ENCODE peak calls at places on chromosomes 7 and 10, in seven cellular contexts. One of them, this sample, is unnamed.

GRCh38 chr7:80981405-80981804 is 62.6 kb upstream of the SEMA3C start:
- DNase-seq in cardiac fibroblast: no peak
- DNase-seq in foreskin fibroblast: no peak
- DNase-seq in epithelial cell of prostate: no peak
- DNase-seq in fibroblast of the aortic adventitia: no peak
- DNase-seq in T-cell: no peak
- DNase-seq in non-pigmented ciliary epithelial cell: no peak
- DNase-seq in this sample: no peak

GRCh38 chr10:93386496-93387369 is 95.4 kb downstream of the MYOF start:
- DNase-seq in cardiac fibroblast: peak; percentile 58
- DNase-seq in foreskin fibroblast: peak; percentile 77
- DNase-seq in epithelial cell of prostate: no peak
- DNase-seq in fibroblast of the aortic adventitia: peak; percentile 47
- DNase-seq in T-cell: no peak
- DNase-seq in non-pigmented ciliary epithelial cell: no peak
- DNase-seq in this sample: peak; percentile 47

GRCh38 chr10:119309423-119309770 is 102.0 kb downstream of the GRK5 start:
- DNase-seq in cardiac fibroblast: no peak
- DNase-seq in foreskin fibroblast: no peak
- DNase-seq in epithelial cell of prostate: no peak
- DNase-seq in fibroblast of the aortic adventitia: no peak
- DNase-seq in T-cell: no peak
- DNase-seq in non-pigmented ciliary epithelial cell: no peak
- DNase-seq in this sample: no peak

GRCh38 chr7:37128644-37129043 is 320.0 kb downstream of the ELMO1 start:
- DNase-seq in cardiac fibroblast: no peak
- DNase-seq in foreskin fibroblast: no peak
- DNase-seq in epithelial cell of prostate: no peak
- DNase-seq in fibroblast of the aortic adventitia: no peak
- DNase-seq in T-cell: no peak
- DNase-seq in non-pigmented ciliary epithelial cell: no peak
- DNase-seq in this sample: no peak

GRCh38 chr10:71627956-71628355 is 91.6 kb downstream of the C10orf105 start:
- DNase-seq in cardiac fibroblast: no peak
- DNase-seq in foreskin fibroblast: no peak
- DNase-seq in epithelial cell of prostate: no peak
- DNase-seq in fibroblast of the aortic adventitia: no peak
- DNase-seq in T-cell: no peak
- DNase-seq in non-pigmented ciliary epithelial cell: no peak
- DNase-seq in this sample: no peak

GRCh38 chr7:117323585-117323876 is 673 bp upstream of the WNT2 start:
- DNase-seq in cardiac fibroblast: peak; percentile 60
- DNase-seq in foreskin fibroblast: no peak
- DNase-seq in epithelial cell of prostate: no peak
- DNase-seq in fibroblast of the aortic adventitia: no peak
- DNase-seq in T-cell: no peak
- DNase-seq in non-pigmented ciliary epithelial cell: no peak
- DNase-seq in this sample: no peak

GRCh38 chr7:44259547-44260457 is 59.0 kb downstream of the YKT6 start:
- DNase-seq in cardiac fibroblast: peak; percentile 98
- DNase-seq in foreskin fibroblast: peak; percentile 98
- DNase-seq in epithelial cell of prostate: peak; percentile 6
- DNase-seq in fibroblast of the aortic adventitia: peak; percentile 99
- DNase-seq in T-cell: no peak
- DNase-seq in non-pigmented ciliary epithelial cell: peak; percentile 85
- DNase-seq in this sample: peak; percentile 96

GRCh38 chr10:129192344-129193128 is 274.5 kb upstream of the MGMT start:
- DNase-seq in cardiac fibroblast: no peak
- DNase-seq in foreskin fibroblast: peak; percentile 7
- DNase-seq in epithelial cell of prostate: no peak
- DNase-seq in fibroblast of the aortic adventitia: peak; percentile 30
- DNase-seq in T-cell: no peak
- DNase-seq in non-pigmented ciliary epithelial cell: no peak
- DNase-seq in this sample: no peak

GRCh38 chr10:16828731-16829175 is 11.5 kb upstream of the RSU1 start:
- DNase-seq in cardiac fibroblast: peak; percentile 87
- DNase-seq in foreskin fibroblast: peak; percentile 86
- DNase-seq in epithelial cell of prostate: no peak
- DNase-seq in fibroblast of the aortic adventitia: peak; percentile 74
- DNase-seq in T-cell: no peak
- DNase-seq in non-pigmented ciliary epithelial cell: peak; percentile 67
- DNase-seq in this sample: peak; percentile 73

GRCh38 chr10:122181901-122182799 is 88.9 kb upstream of the BTBD16 start:
- DNase-seq in cardiac fibroblast: no peak
- DNase-seq in foreskin fibroblast: peak; percentile 62
- DNase-seq in epithelial cell of prostate: no peak
- DNase-seq in fibroblast of the aortic adventitia: peak; percentile 69
- DNase-seq in T-cell: no peak
- DNase-seq in non-pigmented ciliary epithelial cell: no peak
- DNase-seq in this sample: peak; percentile 40

GRCh38 chr10:113131611-113132330 is 181.7 kb downstream of the TCF7L2 start:
- DNase-seq in cardiac fibroblast: peak; percentile 95
- DNase-seq in foreskin fibroblast: peak; percentile 88
- DNase-seq in epithelial cell of prostate: no peak
- DNase-seq in fibroblast of the aortic adventitia: peak; percentile 98
- DNase-seq in T-cell: no peak
- DNase-seq in non-pigmented ciliary epithelial cell: peak; percentile 49
- DNase-seq in this sample: peak; percentile 90

GRCh38 chr7:20831451-20831850 is 44.8 kb upstream of the SP8 start:
- DNase-seq in cardiac fibroblast: no peak
- DNase-seq in foreskin fibroblast: no peak
- DNase-seq in epithelial cell of prostate: no peak
- DNase-seq in fibroblast of the aortic adventitia: no peak
- DNase-seq in T-cell: no peak
- DNase-seq in non-pigmented ciliary epithelial cell: no peak
- DNase-seq in this sample: no peak

GRCh38 chr10:49550563-49550962 is 11.6 kb upstream of the ERCC6 start:
- DNase-seq in cardiac fibroblast: peak; percentile 86
- DNase-seq in foreskin fibroblast: peak; percentile 92
- DNase-seq in epithelial cell of prostate: peak; percentile 86
- DNase-seq in fibroblast of the aortic adventitia: peak; percentile 78
- DNase-seq in T-cell: no peak
- DNase-seq in non-pigmented ciliary epithelial cell: peak; percentile 87
- DNase-seq in this sample: peak; percentile 91

GRCh38 chr7:67817481-67817880 is 820.8 kb downstream of the TYW1 start:
- DNase-seq in cardiac fibroblast: no peak
- DNase-seq in foreskin fibroblast: no peak
- DNase-seq in epithelial cell of prostate: no peak
- DNase-seq in fibroblast of the aortic adventitia: no peak
- DNase-seq in T-cell: no peak
- DNase-seq in non-pigmented ciliary epithelial cell: no peak
- DNase-seq in this sample: no peak

GRCh38 chr7:157464971-157465481 is 128.2 kb downstream of the DNAJB6 start:
- DNase-seq in cardiac fibroblast: no peak
- DNase-seq in foreskin fibroblast: no peak
- DNase-seq in epithelial cell of prostate: no peak
- DNase-seq in fibroblast of the aortic adventitia: no peak
- DNase-seq in T-cell: no peak
- DNase-seq in non-pigmented ciliary epithelial cell: no peak
- DNase-seq in this sample: no peak

GRCh38 chr7:128304212-128304611 is 39.5 kb downstream of the RBM28 start:
- DNase-seq in cardiac fibroblast: no peak
- DNase-seq in foreskin fibroblast: peak; percentile 14
- DNase-seq in epithelial cell of prostate: peak; percentile 6
- DNase-seq in fibroblast of the aortic adventitia: no peak
- DNase-seq in T-cell: no peak
- DNase-seq in non-pigmented ciliary epithelial cell: no peak
- DNase-seq in this sample: no peak

GRCh38 chr10:89301721-89302445 is at the start of gene IFIT2:
- DNase-seq in cardiac fibroblast: peak; percentile 83
- DNase-seq in foreskin fibroblast: peak; percentile 78
- DNase-seq in epithelial cell of prostate: no peak
- DNase-seq in fibroblast of the aortic adventitia: peak; percentile 75
- DNase-seq in T-cell: peak; percentile 9
- DNase-seq in non-pigmented ciliary epithelial cell: no peak
- DNase-seq in this sample: peak; percentile 82

GRCh38 chr7:157442993-157443831 is 106.4 kb downstream of the DNAJB6 start:
- DNase-seq in cardiac fibroblast: no peak
- DNase-seq in foreskin fibroblast: no peak
- DNase-seq in epithelial cell of prostate: no peak
- DNase-seq in fibroblast of the aortic adventitia: no peak
- DNase-seq in T-cell: no peak
- DNase-seq in non-pigmented ciliary epithelial cell: no peak
- DNase-seq in this sample: no peak

GRCh38 chr10:72162978-72163377 is 52.8 kb upstream of the ANAPC16 start:
- DNase-seq in cardiac fibroblast: peak; percentile 78
- DNase-seq in foreskin fibroblast: peak; percentile 75
- DNase-seq in epithelial cell of prostate: peak; percentile 70
- DNase-seq in fibroblast of the aortic adventitia: peak; percentile 86
- DNase-seq in T-cell: no peak
- DNase-seq in non-pigmented ciliary epithelial cell: peak; percentile 28
- DNase-seq in this sample: peak; percentile 92

GRCh38 chr10:2119316-2119715 is 382.0 kb upstream of the ADARB2 start:
- DNase-seq in cardiac fibroblast: no peak
- DNase-seq in foreskin fibroblast: peak; percentile 22
- DNase-seq in epithelial cell of prostate: peak; percentile 45
- DNase-seq in fibroblast of the aortic adventitia: no peak
- DNase-seq in T-cell: no peak
- DNase-seq in non-pigmented ciliary epithelial cell: peak; percentile 10
- DNase-seq in this sample: no peak

GRCh38 chr7:123285076-123285700 is 85.4 kb upstream of the SLC13A1 start:
- DNase-seq in cardiac fibroblast: no peak
- DNase-seq in foreskin fibroblast: no peak
- DNase-seq in epithelial cell of prostate: no peak
- DNase-seq in fibroblast of the aortic adventitia: no peak
- DNase-seq in T-cell: no peak
- DNase-seq in non-pigmented ciliary epithelial cell: no peak
- DNase-seq in this sample: no peak

GRCh38 chr7:22326181-22326580 is 30.8 kb downstream of the RAPGEF5 start:
- DNase-seq in cardiac fibroblast: no peak
- DNase-seq in foreskin fibroblast: no peak
- DNase-seq in epithelial cell of prostate: no peak
- DNase-seq in fibroblast of the aortic adventitia: no peak
- DNase-seq in T-cell: no peak
- DNase-seq in non-pigmented ciliary epithelial cell: no peak
- DNase-seq in this sample: no peak

GRCh38 chr10:70333268-70333667 is 49.2 kb downstream of the LRRC20 start:
- DNase-seq in cardiac fibroblast: no peak
- DNase-seq in foreskin fibroblast: no peak
- DNase-seq in epithelial cell of prostate: no peak
- DNase-seq in fibroblast of the aortic adventitia: no peak
- DNase-seq in T-cell: no peak
- DNase-seq in non-pigmented ciliary epithelial cell: no peak
- DNase-seq in this sample: no peak